ENCODE peak calls at places on chromosomes 6 and 20, in seven cellular contexts. V is NCI-H748 treated with DMSO at 0.1 percent for 48 hours, E is GM12892, K is SW 1271, F is GM20000, Y is substantia nigra, R is PC-9. W is an unnamed sample.

GRCh38 chr20:21125072-21125848 is 622 bp upstream of the KIZ start:
- DNase-seq in K (no peak), E (no peak), F (peak), Y (no peak), R (no peak), V (peak), W (peak)

GRCh38 chr6:166419268-166419667 is 36.5 kb upstream of the MPC1 start:
- DNase-seq in V (no peak), E (no peak), F (peak), Y (no peak), R (no peak), K (no peak), W (no peak)

GRCh38 chr6:15715060-15715459 is 52.2 kb upstream of the DTNBP1 start:
- DNase-seq in F (no peak), E (no peak), Y (no peak), V (no peak), K (no peak), R (no peak), W (no peak)

GRCh38 chr6:141677598-141678211 is 455.0 kb upstream of the GJE1 start:
- DNase-seq in V (peak), R (no peak), E (no peak), Y (no peak), F (no peak), K (no peak), W (no peak)

GRCh38 chr6:45105170-45105820 is 222.8 kb upstream of the RUNX2 start:
- DNase-seq in V (no peak), Y (no peak), K (no peak), E (no peak), F (no peak), R (no peak), W (no peak)

GRCh38 chr6:151757506-151757955 is 50.0 kb upstream of the ESR1 start:
- DNase-seq in R (no peak), Y (no peak), V (no peak), E (peak), F (peak), K (no peak), W (no peak)

GRCh38 chr6:106973018-106973840 is 1.3 kb downstream of the CD24 start:
- DNase-seq in F (peak), K (no peak), E (peak), R (peak), V (no peak), Y (no peak), W (peak)

GRCh38 chr20:36183155-36183944 is 28.8 kb downstream of the EPB41L1 start:
- DNase-seq in Y (no peak), F (no peak), E (no peak), V (no peak), K (no peak), R (no peak), W (no peak)

GRCh38 chr20:57838670-57839142 is 128.9 kb upstream of the PMEPA1 start:
- DNase-seq in K (no peak), F (no peak), Y (no peak), V (no peak), E (no peak), R (no peak), W (no peak)

GRCh38 chr20:1539816-1540215 is 17.7 kb downstream of the SIRPD start:
- DNase-seq in R (no peak), E (no peak), Y (no peak), V (no peak), F (no peak), K (no peak), W (no peak)

GRCh38 chr6:7880718-7881107 is 29.9 kb downstream of the TXNDC5 start:
- DNase-seq in Y (no peak), R (no peak), V (no peak), E (no peak), F (no peak), K (no peak), W (no peak)

GRCh38 chr20:43541214-43541613 is 17.6 kb upstream of the SGK2 start:
- DNase-seq in R (no peak), Y (no peak), V (no peak), F (no peak), E (no peak), K (no peak), W (no peak)

GRCh38 chr6:91781946-91782345 is 1195.1 kb upstream of the MAP3K7 start:
- DNase-seq in E (no peak), K (no peak), F (no peak), Y (peak), R (no peak), V (no peak), W (peak)

GRCh38 chr6:169172946-169173345 is 80.7 kb downstream of the THBS2 start:
- DNase-seq in V (no peak), E (no peak), R (no peak), F (no peak), Y (no peak), K (no peak), W (no peak)

GRCh38 chr6:14858808-14859207 is 387.1 kb upstream of the JARID2 start:
- DNase-seq in R (no peak), Y (no peak), K (no peak), E (no peak), F (no peak), V (no peak), W (no peak)

GRCh38 chr6:165987483-165988305 is 180.0 kb downstream of the TBXT start:
- DNase-seq in F (no peak), Y (no peak), K (no peak), R (no peak), V (no peak), E (no peak), W (peak)

GRCh38 chr6:44531447-44532015 is 144.0 kb downstream of the CDC5L start:
- DNase-seq in E (no peak), K (no peak), V (no peak), R (no peak), Y (no peak), F (no peak), W (no peak)

GRCh38 chr6:84764332-84765049 is at the start of gene TBX18:
- DNase-seq in Y (no peak), K (no peak), R (peak), V (no peak), E (no peak), F (no peak), W (peak)

GRCh38 chr6:169224185-169224695 is 29.4 kb downstream of the THBS2 start:
- DNase-seq in Y (no peak), V (no peak), F (no peak), E (no peak), R (no peak), K (no peak), W (no peak)

GRCh38 chr6:30876039-30876730 is 8.1 kb upstream of the DDR1 start:
- DNase-seq in Y (no peak), R (no peak), V (no peak), E (no peak), K (no peak), F (no peak), W (no peak)

GRCh38 chr20:17441745-17442144 is 89.4 kb downstream of the BFSP1 start:
- DNase-seq in V (no peak), F (no peak), Y (no peak), E (no peak), K (no peak), R (no peak), W (no peak)

GRCh38 chr6:121838842-121839241 is 403.4 kb downstream of the GJA1 start:
- DNase-seq in E (no peak), K (no peak), Y (no peak), V (no peak), R (peak), F (no peak), W (no peak)

GRCh38 chr6:113122060-113122459 is 735.1 kb upstream of the MARCKS start:
- DNase-seq in F (no peak), E (no peak), V (no peak), Y (no peak), R (peak), K (peak), W (no peak)

GRCh38 chr20:43925786-43926185 is 11.1 kb downstream of the TOX2 start:
- DNase-seq in F (no peak), K (no peak), V (no peak), R (no peak), Y (no peak), E (no peak), W (no peak)

GRCh38 chr20:59207742-59208357 is 44.2 kb downstream of the ZNF831 start:
- DNase-seq in K (no peak), Y (peak), F (peak), V (no peak), R (no peak), E (peak), W (peak)

W was measured in neural crest cell.